ENCODE peak calls at places on chromosomes 12 and 14, in seven cellular contexts. One of them, this sample, is unnamed.

GRCh38 chr12:46459111-46459510 is 86.5 kb upstream of the SLC38A2 start:
- DNase-seq in HFF-Myc: no peak
- DNase-seq in astrocyte of the spinal cord: peak
- DNase-seq in ovary: no peak
- DNase-seq in AG10803: peak
- DNase-seq in lower leg skin: no peak
- DNase-seq in cardiac fibroblast: peak
- DNase-seq in this sample: no peak

GRCh38 chr12:11669348-11669747 is 19.9 kb downstream of the ETV6 start:
- DNase-seq in AG10803: no peak
- DNase-seq in ovary: no peak
- DNase-seq in lower leg skin: no peak
- DNase-seq in astrocyte of the spinal cord: no peak
- DNase-seq in HFF-Myc: no peak
- DNase-seq in cardiac fibroblast: no peak
- DNase-seq in this sample: no peak

GRCh38 chr14:55603401-55603953 is 23.5 kb downstream of the KTN1 start:
- DNase-seq in HFF-Myc: no peak
- DNase-seq in lower leg skin: no peak
- DNase-seq in ovary: no peak
- DNase-seq in astrocyte of the spinal cord: no peak
- DNase-seq in cardiac fibroblast: no peak
- DNase-seq in AG10803: no peak
- DNase-seq in this sample: no peak

GRCh38 chr14:100025111-100025510 is 40.1 kb upstream of the EVL start:
- DNase-seq in AG10803: peak
- DNase-seq in cardiac fibroblast: peak
- DNase-seq in ovary: no peak
- DNase-seq in lower leg skin: no peak
- DNase-seq in HFF-Myc: no peak
- DNase-seq in astrocyte of the spinal cord: no peak
- DNase-seq in this sample: no peak

GRCh38 chr12:49706351-49707126 is 666 bp downstream of the FMNL3 start:
- DNase-seq in ovary: peak
- DNase-seq in AG10803: peak
- DNase-seq in lower leg skin: peak
- DNase-seq in cardiac fibroblast: peak
- DNase-seq in astrocyte of the spinal cord: peak
- DNase-seq in HFF-Myc: no peak
- DNase-seq in this sample: peak

GRCh38 chr12:27554421-27555186 is 30.6 kb downstream of the PPFIBP1 start:
- DNase-seq in astrocyte of the spinal cord: peak
- DNase-seq in ovary: peak
- DNase-seq in AG10803: peak
- DNase-seq in lower leg skin: peak
- DNase-seq in HFF-Myc: no peak
- DNase-seq in cardiac fibroblast: peak
- DNase-seq in this sample: peak

GRCh38 chr12:54853933-54854538 is at the start of gene MUCL1:
- DNase-seq in HFF-Myc: peak
- DNase-seq in lower leg skin: no peak
- DNase-seq in AG10803: peak
- DNase-seq in cardiac fibroblast: peak
- DNase-seq in astrocyte of the spinal cord: peak
- DNase-seq in ovary: no peak
- DNase-seq in this sample: peak

GRCh38 chr12:66144796-66145754 is 14.5 kb upstream of the LLPH start:
- DNase-seq in ovary: peak
- DNase-seq in cardiac fibroblast: peak
- DNase-seq in AG10803: peak
- DNase-seq in HFF-Myc: peak
- DNase-seq in astrocyte of the spinal cord: peak
- DNase-seq in lower leg skin: no peak
- DNase-seq in this sample: no peak

GRCh38 chr14:48586099-48586498 is 910.7 kb upstream of the MDGA2 start:
- DNase-seq in lower leg skin: no peak
- DNase-seq in ovary: no peak
- DNase-seq in cardiac fibroblast: no peak
- DNase-seq in astrocyte of the spinal cord: no peak
- DNase-seq in AG10803: no peak
- DNase-seq in HFF-Myc: no peak
- DNase-seq in this sample: no peak

GRCh38 chr14:65214741-65215140 is 112.4 kb upstream of the MAX start:
- DNase-seq in AG10803: no peak
- DNase-seq in cardiac fibroblast: peak
- DNase-seq in ovary: peak
- DNase-seq in lower leg skin: peak
- DNase-seq in HFF-Myc: no peak
- DNase-seq in astrocyte of the spinal cord: no peak
- DNase-seq in this sample: no peak

GRCh38 chr12:59972941-59973340 is 377.1 kb downstream of the SLC16A7 start:
- DNase-seq in lower leg skin: no peak
- DNase-seq in ovary: no peak
- DNase-seq in astrocyte of the spinal cord: peak
- DNase-seq in cardiac fibroblast: peak
- DNase-seq in HFF-Myc: peak
- DNase-seq in AG10803: peak
- DNase-seq in this sample: no peak

GRCh38 chr14:73712540-73713141 is 1.5 kb downstream of the PNMA1 start:
- DNase-seq in AG10803: no peak
- DNase-seq in cardiac fibroblast: no peak
- DNase-seq in lower leg skin: no peak
- DNase-seq in HFF-Myc: no peak
- DNase-seq in astrocyte of the spinal cord: peak
- DNase-seq in ovary: no peak
- DNase-seq in this sample: no peak

GRCh38 chr14:93346926-93347721 is at the start of gene COX8C:
- DNase-seq in lower leg skin: no peak
- DNase-seq in astrocyte of the spinal cord: no peak
- DNase-seq in HFF-Myc: no peak
- DNase-seq in ovary: no peak
- DNase-seq in AG10803: no peak
- DNase-seq in cardiac fibroblast: no peak
- DNase-seq in this sample: no peak

GRCh38 chr14:93239869-93240677 is 33.0 kb downstream of the UBR7 start:
- DNase-seq in cardiac fibroblast: peak
- DNase-seq in astrocyte of the spinal cord: peak
- DNase-seq in AG10803: peak
- DNase-seq in HFF-Myc: peak
- DNase-seq in ovary: no peak
- DNase-seq in lower leg skin: no peak
- DNase-seq in this sample: no peak

GRCh38 chr12:54917001-54917488 is 62.7 kb downstream of the MUCL1 start:
- DNase-seq in astrocyte of the spinal cord: no peak
- DNase-seq in HFF-Myc: no peak
- DNase-seq in AG10803: no peak
- DNase-seq in cardiac fibroblast: no peak
- DNase-seq in lower leg skin: no peak
- DNase-seq in ovary: no peak
- DNase-seq in this sample: no peak

GRCh38 chr12:50110127-50110761 is 1.8 kb upstream of the COX14 start:
- DNase-seq in lower leg skin: no peak
- DNase-seq in cardiac fibroblast: peak
- DNase-seq in AG10803: no peak
- DNase-seq in astrocyte of the spinal cord: no peak
- DNase-seq in ovary: peak
- DNase-seq in HFF-Myc: peak
- DNase-seq in this sample: peak

GRCh38 chr12:132445884-132446471 is 44.0 kb upstream of the FBRSL1 start:
- DNase-seq in ovary: no peak
- DNase-seq in HFF-Myc: no peak
- DNase-seq in cardiac fibroblast: peak
- DNase-seq in astrocyte of the spinal cord: peak
- DNase-seq in lower leg skin: no peak
- DNase-seq in AG10803: peak
- DNase-seq in this sample: no peak

GRCh38 chr12:2098852-2099251 is 46.1 kb downstream of the CACNA1C start:
- DNase-seq in cardiac fibroblast: no peak
- DNase-seq in lower leg skin: no peak
- DNase-seq in AG10803: no peak
- DNase-seq in HFF-Myc: no peak
- DNase-seq in astrocyte of the spinal cord: no peak
- DNase-seq in ovary: no peak
- DNase-seq in this sample: peak

GRCh38 chr12:2097617-2098016 is 44.8 kb downstream of the CACNA1C start:
- DNase-seq in AG10803: no peak
- DNase-seq in ovary: no peak
- DNase-seq in lower leg skin: no peak
- DNase-seq in HFF-Myc: no peak
- DNase-seq in astrocyte of the spinal cord: no peak
- DNase-seq in cardiac fibroblast: no peak
- DNase-seq in this sample: peak

GRCh38 chr12:2099595-2099994 is 46.8 kb downstream of the CACNA1C start:
- DNase-seq in HFF-Myc: no peak
- DNase-seq in ovary: no peak
- DNase-seq in astrocyte of the spinal cord: no peak
- DNase-seq in cardiac fibroblast: no peak
- DNase-seq in AG10803: no peak
- DNase-seq in lower leg skin: no peak
- DNase-seq in this sample: no peak

GRCh38 chr12:2101359-2101758 is 48.6 kb downstream of the CACNA1C start:
- DNase-seq in AG10803: no peak
- DNase-seq in ovary: no peak
- DNase-seq in cardiac fibroblast: no peak
- DNase-seq in astrocyte of the spinal cord: no peak
- DNase-seq in HFF-Myc: no peak
- DNase-seq in lower leg skin: no peak
- DNase-seq in this sample: no peak

DNA sequence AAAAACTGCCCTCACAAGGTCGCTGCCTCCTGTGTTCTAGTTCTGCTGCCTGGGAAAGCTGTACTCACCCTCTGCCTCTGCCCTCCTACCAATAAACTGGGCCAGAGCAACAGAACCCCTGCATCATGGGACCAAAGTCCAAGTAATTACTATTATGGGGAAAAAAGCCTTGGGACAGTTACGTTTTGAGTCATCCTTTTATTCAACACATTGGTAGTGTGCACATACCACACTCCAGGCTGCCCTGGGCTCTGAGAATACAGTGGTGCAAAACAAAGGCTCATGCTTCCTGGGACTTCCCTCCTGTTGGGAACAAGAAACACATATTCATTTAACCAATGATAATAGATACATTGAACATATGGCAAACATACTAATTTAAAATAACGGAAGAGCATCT is 49.0 kb downstream of the CACNA1C start:
- DNase-seq in astrocyte of the spinal cord: no peak
- DNase-seq in cardiac fibroblast: no peak
- DNase-seq in ovary: no peak
- DNase-seq in HFF-Myc: no peak
- DNase-seq in lower leg skin: no peak
- DNase-seq in AG10803: peak
- DNase-seq in this sample: no peak
- H3K4me3 ChIP-seq in astrocyte of the spinal cord: no peak
- H3K4me3 ChIP-seq in cardiac fibroblast: no peak
- H3K4me3 ChIP-seq in ovary: no peak
- H3K4me3 ChIP-seq in HFF-Myc: no peak
- H3K4me3 ChIP-seq in lower leg skin: no peak
- H3K4me3 ChIP-seq in AG10803: no peak
- H3K4me3 ChIP-seq in this sample: no peak

GRCh38 chr12:32679091-32679909 is at the start of gene DNM1L:
- DNase-seq in cardiac fibroblast: peak
- DNase-seq in AG10803: peak
- DNase-seq in astrocyte of the spinal cord: peak
- DNase-seq in lower leg skin: peak
- DNase-seq in HFF-Myc: peak
- DNase-seq in ovary: peak
- DNase-seq in this sample: peak
- TF ChIP-seq CTCF in cardiac fibroblast: no peak
- TF ChIP-seq CTCF in AG10803: peak
- TF ChIP-seq CTCF in astrocyte of the spinal cord: no peak
- TF ChIP-seq CTCF in lower leg skin: no peak
- TF ChIP-seq CTCF in HFF-Myc: no peak
- TF ChIP-seq CTCF in ovary: peak
- TF ChIP-seq CTCF in this sample: no peak

GRCh38 chr12:47757840-47758583 is 668 bp downstream of the RAPGEF3 start:
- DNase-seq in lower leg skin: peak
- DNase-seq in cardiac fibroblast: no peak
- DNase-seq in AG10803: no peak
- DNase-seq in astrocyte of the spinal cord: no peak
- DNase-seq in HFF-Myc: no peak
- DNase-seq in ovary: peak
- DNase-seq in this sample: no peak
- H3K4me3 ChIP-seq in lower leg skin: peak
- H3K4me3 ChIP-seq in cardiac fibroblast: peak
- H3K4me3 ChIP-seq in AG10803: peak
- H3K4me3 ChIP-seq in astrocyte of the spinal cord: peak
- H3K4me3 ChIP-seq in HFF-Myc: peak
- H3K4me3 ChIP-seq in ovary: peak
- H3K4me3 ChIP-seq in this sample: peak

GRCh38 chr12:6666211-6666610 is 3.3 kb upstream of the ING4 start:
- DNase-seq in AG10803: no peak
- DNase-seq in lower leg skin: no peak
- DNase-seq in ovary: no peak
- DNase-seq in cardiac fibroblast: no peak
- DNase-seq in HFF-Myc: no peak
- DNase-seq in astrocyte of the spinal cord: peak
- DNase-seq in this sample: no peak

GRCh38 chr12:6664902-6665301 is 2.0 kb upstream of the ING4 start:
- DNase-seq in HFF-Myc: no peak
- DNase-seq in astrocyte of the spinal cord: no peak
- DNase-seq in cardiac fibroblast: no peak
- DNase-seq in AG10803: peak
- DNase-seq in ovary: no peak
- DNase-seq in lower leg skin: no peak
- DNase-seq in this sample: no peak

GRCh38 chr12:6662906-6663742 is at the start of gene ING4:
- DNase-seq in lower leg skin: peak
- DNase-seq in AG10803: peak
- DNase-seq in astrocyte of the spinal cord: peak
- DNase-seq in cardiac fibroblast: peak
- DNase-seq in HFF-Myc: peak
- DNase-seq in ovary: peak
- DNase-seq in this sample: peak

GRCh38 chr12:6672143-6672542 is 9.2 kb upstream of the ING4 start:
- DNase-seq in AG10803: no peak
- DNase-seq in HFF-Myc: no peak
- DNase-seq in cardiac fibroblast: no peak
- DNase-seq in ovary: no peak
- DNase-seq in lower leg skin: no peak
- DNase-seq in astrocyte of the spinal cord: no peak
- DNase-seq in this sample: no peak

DNA sequence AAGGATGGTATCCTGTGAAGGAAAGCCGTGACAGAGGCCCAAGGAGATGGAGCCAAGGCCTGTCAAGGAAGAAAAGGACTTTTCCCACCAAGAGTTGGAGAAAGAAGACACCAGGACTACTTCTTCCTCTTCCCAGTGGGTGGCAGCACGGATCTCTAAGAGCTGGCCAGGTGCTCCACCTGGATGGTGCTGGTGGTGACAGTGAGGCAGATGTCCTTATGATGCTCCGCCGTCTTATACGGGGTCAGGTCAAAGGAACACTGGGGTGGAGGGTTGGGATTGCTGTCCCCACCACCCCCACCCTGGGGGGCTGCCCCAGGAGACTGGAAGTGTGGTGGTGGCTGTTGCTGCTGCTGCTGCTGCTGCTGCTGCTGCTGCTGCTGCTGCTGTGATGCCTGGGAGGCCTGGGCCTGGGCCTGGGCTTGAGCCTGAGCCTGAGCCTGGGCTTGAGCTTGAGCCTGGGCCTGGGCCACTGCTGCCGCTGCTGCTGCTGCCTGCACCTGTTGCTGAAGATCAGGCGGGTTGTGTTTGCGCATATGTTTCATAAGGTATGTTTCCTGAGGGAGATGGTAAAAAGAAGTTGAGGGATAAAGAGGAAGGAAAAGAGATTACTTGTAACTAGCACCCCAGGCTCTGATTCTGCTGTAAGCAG is 4.8 kb upstream of the ING4 start:
- DNase-seq in ovary: no peak
- DNase-seq in cardiac fibroblast: no peak
- DNase-seq in AG10803: no peak
- DNase-seq in astrocyte of the spinal cord: no peak
- DNase-seq in HFF-Myc: no peak
- DNase-seq in lower leg skin: no peak
- DNase-seq in this sample: no peak
- TF ChIP-seq CTCF in ovary: no peak
- TF ChIP-seq CTCF in cardiac fibroblast: no peak
- TF ChIP-seq CTCF in AG10803: no peak
- TF ChIP-seq CTCF in astrocyte of the spinal cord: no peak
- TF ChIP-seq CTCF in HFF-Myc: no peak
- TF ChIP-seq CTCF in lower leg skin: no peak
- TF ChIP-seq CTCF in this sample: no peak

This sample was measured in tibial artery.